ENCODE peak calls at places on chromosomes 4 and X, in ten cellular contexts. M is NCI-H510A treated with DMSO at 0.1 percent for 48 hours; T is cardiac muscle cell; U is IMR-90; N is T-helper 9 cell; F is NCI-H2081; W is stimulated activated naive CD4-positive, alpha-beta T cell; G is colonic mucosa; Q is AG04449; A is suprapubic skin. H is an unnamed sample.

GRCh38 chr4:55253911-55254593 is 92.0 kb upstream of the SRD5A3 start:
- DNase-seq in M (no peak), T (no peak), U (no peak), N (no peak), F (no peak), W (no peak), G (no peak), Q (no peak), A (no peak), H (no peak)

GRCh38 chrX:115584715-115585114 is 23.7 kb downstream of the PLS3 start:
- DNase-seq in M (no peak), T (peak), U (peak), N (no peak), F (no peak), W (no peak), G (no peak), Q (no peak), A (no peak), H (no peak)

GRCh38 chrX:13732246-13733067 is 2.0 kb downstream of the TRAPPC2 start:
- DNase-seq in M (no peak), T (no peak), U (no peak), N (no peak), F (no peak), W (no peak), G (no peak), Q (no peak), A (no peak), H (peak)

GRCh38 chr4:48021086-48021485 is 4.5 kb downstream of the NIPAL1 start:
- DNase-seq in M (no peak), T (no peak), U (no peak), N (no peak), F (no peak), W (no peak), G (no peak), Q (no peak), A (no peak), H (no peak)

GRCh38 chr4:146095091-146095690 is 80.3 kb upstream of the LSM6 start:
- DNase-seq in M (peak), T (peak), U (peak), N (no peak), F (peak), W (no peak), G (peak), Q (no peak), A (no peak), H (peak)

GRCh38 chrX:151871244-151871643 is 41.4 kb upstream of the MAGEA4 start:
- DNase-seq in M (no peak), T (peak), U (peak), N (no peak), F (no peak), W (no peak), G (no peak), Q (peak), A (no peak), H (no peak)

GRCh38 chrX:40310016-40310415 is 212.3 kb upstream of the BCOR start:
- DNase-seq in M (no peak), T (peak), U (no peak), N (no peak), F (no peak), W (no peak), G (no peak), Q (no peak), A (no peak), H (no peak)

GRCh38 chrX:1903380-1903935 is 288.6 kb downstream of the ASMT start:
- DNase-seq in M (peak), T (no peak), U (no peak), N (no peak), F (no peak), W (no peak), G (no peak), Q (peak), A (no peak), H (no peak)

GRCh38 chr4:42904986-42905385 is 12.5 kb downstream of the GRXCR1 start:
- DNase-seq in M (no peak), T (no peak), U (no peak), N (no peak), F (no peak), W (no peak), G (no peak), Q (no peak), A (no peak), H (no peak)

GRCh38 chr4:118783887-118784286 is 52.0 kb downstream of the SEC24D start:
- DNase-seq in M (no peak), T (peak), U (peak), N (no peak), F (no peak), W (no peak), G (no peak), Q (no peak), A (no peak), H (no peak)

H was measured in OCI-LY7.